ENCODE peak calls at places on chromosomes 1 and 21, in five cellular contexts. G is fibroblast of lung; F is CD8-positive, alpha-beta T cell; Z is mesendoderm; D is upper lobe of right lung. W is an unnamed sample. For H3K36me3, the result is how much of the 10 kb centered on the place peaks cover.

GRCh38 chr1:204524986-204525385 is 8.8 kb downstream of the MDM4 start:
- DNase-seq in G (no peak), F (no peak), Z (no peak), D (no peak), W (no peak)

GRCh38 chr1:111191496-111191895 is 8.9 kb downstream of the DENND2D start:
- DNase-seq in G (peak), F (no peak), Z (no peak), D (no peak), W (no peak)

GRCh38 chr1:246775531-246776385 is 51.5 kb downstream of the SCCPDH start:
- DNase-seq in G (no peak), F (no peak), Z (no peak), D (no peak), W (no peak)

GRCh38 chr21:14361958-14362357 is 21.0 kb downstream of the HSPA13 start:
- DNase-seq in G (peak), F (no peak), Z (no peak), D (no peak), W (no peak)

GRCh38 chr1:117365350-117366280 is 1.6 kb upstream of the MAN1A2 start:
- DNase-seq in G (peak), F (no peak), Z (peak), D (no peak), W (no peak)

GRCh38 chr1:205472737-205473565 is 17.1 kb upstream of the BLACAT1 start:
- DNase-seq in G (no peak), F (no peak), Z (no peak), D (no peak), W (no peak)

GRCh38 chr1:114328505-114328904 is 174.8 kb upstream of the SYT6 start:
- DNase-seq in G (no peak), F (no peak), Z (no peak), D (no peak), W (no peak)

GRCh38 chr1:245153081-245153644 is 1.6 kb upstream of the KIF26B start:
- DNase-seq in G (peak), F (peak), Z (peak), D (no peak), W (peak)

GRCh38 chr1:209095627-209096595 is 487.6 kb upstream of the CAMK1G start:
- DNase-seq in G (peak), F (no peak), Z (no peak), D (no peak), W (no peak)

GRCh38 chr1:197027359-197027758 is 39.7 kb downstream of the F13B start:
- DNase-seq in G (no peak), F (no peak), Z (no peak), D (no peak), W (no peak)

GRCh38 chr1:28417441-28418277 is 48.1 kb downstream of the PHACTR4 start:
- DNase-seq in G (peak), F (no peak), Z (no peak), D (no peak), W (no peak)

GRCh38 chr1:115211071-115211745 is 121.9 kb upstream of the TSPAN2 start:
- DNase-seq in G (no peak), F (no peak), Z (no peak), D (no peak), W (no peak)

GRCh38 chr1:25197235-25197930 is 34.9 kb downstream of the SYF2 start:
- DNase-seq in G (no peak), F (no peak), Z (no peak), D (no peak), W (no peak)

GRCh38 chr1:164617607-164618564 is 58.9 kb downstream of the PBX1 start:
- DNase-seq in G (no peak), F (no peak), Z (peak), D (no peak), W (no peak)

GRCh38 chr1:52296345-52296744 is 69.7 kb downstream of the CC2D1B start:
- DNase-seq in G (peak), F (no peak), Z (peak), D (no peak), W (no peak)

GRCh38 chr1:93620841-93621210 is 60.8 kb downstream of the BCAR3 start:
- DNase-seq in G (peak), F (no peak), Z (peak), D (no peak), W (no peak)

GRCh38 chr1:230842801-230843200 is 25.5 kb downstream of the C1orf198 start:
- DNase-seq in G (no peak), F (no peak), Z (no peak), D (no peak), W (no peak)

GRCh38 chr1:47617381-47618221 is 179.8 kb downstream of the FOXD2 start:
- DNase-seq in G (no peak), F (no peak), Z (no peak), D (no peak), W (no peak)

GRCh38 chr1:205226868-205227583 is 720 bp upstream of the TMCC2 start:
- DNase-seq in G (peak), F (no peak), Z (no peak), D (no peak), W (peak)

GRCh38 chr1:97308131-97308530 is 586.5 kb downstream of the PTBP2 start:
- DNase-seq in G (peak), F (no peak), Z (no peak), D (no peak), W (no peak)

GRCh38 chr1:66732407-66733166 is 19.7 kb upstream of the DYNLT5 start:
- DNase-seq in G (no peak), F (no peak), Z (no peak), D (no peak), W (no peak)

GRCh38 chr1:226643167-226643566 is 94.6 kb downstream of the STUM start:
- DNase-seq in G (peak), F (no peak), Z (peak), D (peak), W (peak)

GRCh38 chr1:226644541-226645176 is 94.4 kb downstream of the ITPKB start:
- DNase-seq in G (peak), F (no peak), Z (no peak), D (no peak), W (peak)

GRCh38 chr1:226642421-226642820 is 93.9 kb downstream of the STUM start:
- DNase-seq in G (no peak), F (no peak), Z (no peak), D (no peak), W (peak)

GRCh38 chr1:226645279-226645976 is 93.7 kb downstream of the ITPKB start:
- DNase-seq in G (no peak), F (no peak), Z (no peak), D (no peak), W (no peak)

GRCh38 chr1:226643701-226644540 is 95.2 kb downstream of the ITPKB start:
- DNase-seq in G (no peak), F (no peak), Z (no peak), D (no peak), W (peak)
- H3K36me3 ChIP-seq in G (under half), F (half or more), Z (under half), D (half or more), W (under half)

DNA sequence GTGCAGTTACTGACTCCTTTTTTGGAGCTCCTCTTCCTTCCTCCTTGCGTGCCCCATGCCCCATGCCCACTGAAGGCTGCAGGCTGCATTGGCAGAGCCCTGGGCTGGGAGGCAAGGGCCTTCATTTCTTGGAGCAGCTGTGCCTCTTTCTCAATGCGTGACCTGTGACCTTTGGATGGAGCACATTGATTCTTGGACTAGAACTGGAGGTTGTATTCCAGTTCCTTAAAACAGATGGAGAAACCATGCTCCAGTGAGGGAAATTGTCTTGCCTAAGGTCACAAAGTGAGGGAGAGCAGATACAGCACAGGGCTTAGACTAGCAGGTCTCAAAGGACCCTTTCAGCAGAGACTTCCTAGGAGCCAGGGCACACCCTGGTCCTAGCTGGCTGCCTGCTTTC is 9.0 kb downstream of the TMEM269 start:
- DNase-seq in G (no peak), F (no peak), Z (no peak), D (no peak), W (no peak)
- H3K36me3 ChIP-seq in G (under half), F (under half), Z (under half), D (under half), W (under half)

DNA sequence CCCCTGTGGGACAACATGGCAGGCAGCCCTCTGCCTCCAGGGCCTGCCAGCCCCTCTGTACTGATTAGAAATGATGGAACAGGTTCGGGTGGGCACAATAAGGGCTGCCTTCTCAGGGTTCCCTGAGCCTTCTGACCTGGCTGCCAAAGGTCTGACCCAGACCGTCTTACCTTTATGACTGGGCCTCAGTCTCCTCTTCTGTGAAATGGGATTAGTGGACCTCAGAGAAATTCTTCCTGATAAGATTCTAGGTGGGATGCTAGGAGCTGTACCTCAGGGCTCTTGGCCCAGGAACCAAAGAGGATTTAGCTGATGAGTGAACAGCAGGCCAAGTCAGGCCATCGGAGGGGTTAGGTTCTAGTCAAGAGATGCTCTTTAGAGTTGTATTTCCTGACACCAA is 39.5 kb downstream of the TMEM53 start:
- DNase-seq in G (no peak), F (no peak), Z (no peak), D (no peak), W (no peak)
- H3K36me3 ChIP-seq in G (under half), F (under half), Z (under half), D (half or more), W (under half)

GRCh38 chr1:193140254-193140653 is 18.4 kb downstream of the CDC73 start:
- DNase-seq in G (no peak), F (no peak), Z (no peak), D (no peak), W (no peak)
- H3K36me3 ChIP-seq in G (under half), F (under half), Z (under half), D (half or more), W (under half)

GRCh38 chr1:53868565-53868964 is 21.0 kb downstream of the YIPF1 start:
- DNase-seq in G (no peak), F (no peak), Z (no peak), D (no peak), W (no peak)
- H3K36me3 ChIP-seq in G (under half), F (under half), Z (under half), D (half or more), W (under half)